ENCODE peak calls at places on chromosomes 11 and 22, in six cellular contexts. D is fibroblast of the aortic adventitia, Z is mucosa of descending colon, J is cardiac fibroblast, W is foreskin fibroblast, S is astrocyte of the spinal cord. C is an unnamed sample.

GRCh38 chr11:85627332-85627997 is at the start of gene DLG2:
- DNase-seq in J (peak; percentile 54), Z (no peak), W (peak; percentile 63), S (peak; percentile 35), D (peak; percentile 51), C (no peak)

GRCh38 chr11:122727101-122727929 is 71.8 kb downstream of the UBASH3B start:
- DNase-seq in D (no peak), S (no peak), Z (no peak), W (no peak), J (no peak), C (no peak)

GRCh38 chr11:36239636-36240035 is 49.6 kb downstream of the COMMD9 start:
- DNase-seq in J (no peak), W (no peak), S (no peak), Z (no peak), D (no peak), C (no peak)

GRCh38 chr11:121236115-121237001 is 56.2 kb upstream of the SC5D start:
- DNase-seq in W (no peak), S (peak; percentile 52), D (peak; percentile 15), Z (no peak), J (peak; percentile 40), C (no peak)

GRCh38 chr22:30007361-30007760 is 72.9 kb upstream of the HORMAD2 start:
- DNase-seq in J (no peak), D (no peak), S (no peak), Z (no peak), W (no peak), C (no peak)

GRCh38 chr11:30328676-30329075 is 5.8 kb downstream of the ARL14EP start:
- DNase-seq in J (peak; percentile 49), S (no peak), D (peak; percentile 17), W (no peak), Z (no peak), C (no peak)

GRCh38 chr11:110772863-110773262 is 60.6 kb upstream of the ARHGAP20 start:
- DNase-seq in S (no peak), D (no peak), W (no peak), J (no peak), Z (no peak), C (no peak)

GRCh38 chr22:30227438-30228228 is 18.9 kb downstream of the LIF start:
- DNase-seq in J (no peak), D (no peak), S (no peak), Z (no peak), W (no peak), C (no peak)

GRCh38 chr11:106917973-106918372 is 100.3 kb downstream of the GUCY1A2 start:
- DNase-seq in D (peak; percentile 20), J (peak; percentile 32), W (no peak), S (no peak), Z (no peak), C (no peak)

GRCh38 chr11:111934301-111934700 is 2.8 kb upstream of the DIXDC1 start:
- DNase-seq in W (no peak), D (no peak), Z (no peak), S (no peak), J (no peak), C (no peak)

GRCh38 chr22:46501701-46502100 is 35.7 kb downstream of the CELSR1 start:
- DNase-seq in J (peak; percentile 81), S (peak; percentile 83), W (peak; percentile 26), Z (no peak), D (peak; percentile 82), C (peak; percentile 64)

GRCh38 chr11:100536979-100537378 is 150.1 kb upstream of the ARHGAP42 start:
- DNase-seq in W (no peak), S (no peak), J (no peak), D (no peak), Z (no peak), C (no peak)

GRCh38 chr11:22331771-22332170 is 6.4 kb upstream of the SLC17A6 start:
- DNase-seq in Z (no peak), J (no peak), D (no peak), S (no peak), W (no peak), C (no peak)

GRCh38 chr11:128054323-128054910 is 532.9 kb downstream of the ETS1 start:
- DNase-seq in J (peak; percentile 68), D (peak; percentile 26), W (peak; percentile 72), Z (no peak), S (peak; percentile 30), C (no peak)

GRCh38 chr11:75140269-75141138 is 10.4 kb upstream of the SLCO2B1 start:
- DNase-seq in W (peak; percentile 11), J (peak; percentile 47), S (peak; percentile 14), D (peak; percentile 29), Z (peak; percentile 83), C (no peak)

GRCh38 chr11:7667460-7667859 is 5.8 kb downstream of the CYB5R2 start:
- DNase-seq in Z (no peak), W (no peak), D (peak; percentile 15), J (peak; percentile 22), S (peak; percentile 35), C (no peak)

GRCh38 chr11:112394304-112394703 is 133.6 kb upstream of the PLET1 start:
- DNase-seq in J (no peak), S (no peak), Z (no peak), W (no peak), D (no peak), C (no peak)

GRCh38 chr11:115287266-115287665 is 216.9 kb downstream of the CADM1 start:
- DNase-seq in Z (no peak), D (no peak), J (no peak), S (no peak), W (no peak), C (no peak)
- TF ChIP-seq CTCF in Z (no peak), D (no peak), J (no peak), S (no peak), W (no peak), C (no peak)

GRCh38 chr11:65573391-65574146 is 1.2 kb downstream of the FAM89B start:
- DNase-seq in W (no peak), J (no peak), D (no peak), Z (peak; percentile 66), S (no peak), C (no peak)
- TF ChIP-seq CTCF in W (no peak), J (no peak), D (no peak), Z (no peak), S (no peak), C (no peak)

DNA sequence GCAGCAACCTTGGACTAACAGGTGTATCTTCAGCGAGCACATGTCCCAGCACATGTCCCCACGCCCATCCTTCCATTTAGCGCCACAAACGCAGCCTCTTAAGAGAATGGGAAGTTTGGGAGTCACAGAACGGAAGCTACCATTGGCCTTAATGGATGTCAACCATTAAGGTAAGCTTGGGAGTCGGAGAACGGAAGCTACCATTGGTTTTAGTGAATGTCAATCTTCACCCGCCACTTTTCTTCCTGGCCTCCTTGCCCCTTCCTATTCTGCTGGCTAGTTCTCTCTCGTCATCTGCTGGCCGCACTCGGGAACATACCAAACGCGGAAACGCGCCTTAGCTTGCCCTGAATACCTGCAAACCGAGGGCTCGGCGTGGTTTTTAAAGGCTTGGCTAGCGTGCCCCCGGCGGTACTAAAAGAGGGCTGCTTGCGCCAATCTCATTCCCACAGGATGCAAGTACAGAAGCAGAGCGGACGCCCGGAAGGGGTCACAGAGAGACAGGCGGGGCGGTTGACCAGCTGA is 24.3 kb downstream of the GLYATL1 start:
- DNase-seq in J (peak; percentile 60), S (peak; percentile 69), Z (no peak), W (peak; percentile 22), D (peak; percentile 85), C (peak; percentile 50)
- TF ChIP-seq CTCF in J (peak; percentile 48), S (peak; percentile 50), Z (no peak), W (no peak), D (peak; percentile 67), C (peak; percentile 49)

GRCh38 chr11:103671143-103671651 is 365.2 kb upstream of the DDI1 start:
- DNase-seq in J (no peak), W (no peak), Z (no peak), S (no peak), D (no peak), C (no peak)
- TF ChIP-seq CTCF in J (peak; percentile 11), W (no peak), Z (no peak), S (peak; percentile 7), D (peak; percentile 30), C (peak; percentile 8)

GRCh38 chr11:88555018-88555828 is 217.7 kb upstream of the CTSC start:
- DNase-seq in D (peak; percentile 100), W (peak; percentile 98), Z (no peak), J (peak; percentile 99), S (peak; percentile 99), C (peak; percentile 100)

GRCh38 chr11:88555829-88556202 is 218.3 kb upstream of the CTSC start:
- DNase-seq in S (peak; percentile 71), W (no peak), J (peak; percentile 55), D (peak; percentile 90), Z (no peak), C (peak; percentile 77)

GRCh38 chr11:88553204-88553603 is 215.7 kb upstream of the CTSC start:
- DNase-seq in W (peak; percentile 56), J (peak; percentile 52), S (no peak), Z (no peak), D (peak; percentile 26), C (no peak)

GRCh38 chr11:88552377-88553029 is 215.0 kb upstream of the CTSC start:
- DNase-seq in D (peak; percentile 53), S (no peak), J (peak; percentile 73), Z (peak; percentile 61), W (peak; percentile 56), C (no peak)
- TF ChIP-seq CTCF in D (peak; percentile 69), S (peak; percentile 72), J (peak; percentile 84), Z (peak; percentile 39), W (peak; percentile 84), C (peak; percentile 59)

DNA sequence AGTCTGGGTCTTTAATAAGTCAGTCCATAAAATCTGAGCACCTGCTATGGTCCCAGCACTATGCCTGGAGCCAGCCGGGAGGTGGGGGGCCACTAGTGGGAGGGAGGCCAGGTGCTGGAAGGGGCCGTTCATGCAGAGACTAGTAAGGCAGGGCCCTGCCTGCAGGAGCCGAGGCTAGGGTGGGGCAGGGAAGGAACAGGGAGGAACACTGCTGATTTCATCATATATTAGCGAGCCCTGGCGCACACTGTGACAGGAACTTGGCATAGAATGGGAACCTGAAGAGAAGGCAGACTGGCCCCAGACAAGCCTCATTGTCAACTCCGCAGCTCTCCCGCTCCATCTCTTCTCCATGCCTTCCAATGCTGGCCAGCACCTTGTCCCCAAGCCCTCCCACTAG is 7.1 kb downstream of the VSIG10L2 start:
- DNase-seq in J (no peak), W (no peak), S (no peak), Z (peak; percentile 55), D (peak; percentile 67), C (no peak)
- TF ChIP-seq CTCF in J (no peak), W (no peak), S (no peak), Z (no peak), D (no peak), C (no peak)

DNA sequence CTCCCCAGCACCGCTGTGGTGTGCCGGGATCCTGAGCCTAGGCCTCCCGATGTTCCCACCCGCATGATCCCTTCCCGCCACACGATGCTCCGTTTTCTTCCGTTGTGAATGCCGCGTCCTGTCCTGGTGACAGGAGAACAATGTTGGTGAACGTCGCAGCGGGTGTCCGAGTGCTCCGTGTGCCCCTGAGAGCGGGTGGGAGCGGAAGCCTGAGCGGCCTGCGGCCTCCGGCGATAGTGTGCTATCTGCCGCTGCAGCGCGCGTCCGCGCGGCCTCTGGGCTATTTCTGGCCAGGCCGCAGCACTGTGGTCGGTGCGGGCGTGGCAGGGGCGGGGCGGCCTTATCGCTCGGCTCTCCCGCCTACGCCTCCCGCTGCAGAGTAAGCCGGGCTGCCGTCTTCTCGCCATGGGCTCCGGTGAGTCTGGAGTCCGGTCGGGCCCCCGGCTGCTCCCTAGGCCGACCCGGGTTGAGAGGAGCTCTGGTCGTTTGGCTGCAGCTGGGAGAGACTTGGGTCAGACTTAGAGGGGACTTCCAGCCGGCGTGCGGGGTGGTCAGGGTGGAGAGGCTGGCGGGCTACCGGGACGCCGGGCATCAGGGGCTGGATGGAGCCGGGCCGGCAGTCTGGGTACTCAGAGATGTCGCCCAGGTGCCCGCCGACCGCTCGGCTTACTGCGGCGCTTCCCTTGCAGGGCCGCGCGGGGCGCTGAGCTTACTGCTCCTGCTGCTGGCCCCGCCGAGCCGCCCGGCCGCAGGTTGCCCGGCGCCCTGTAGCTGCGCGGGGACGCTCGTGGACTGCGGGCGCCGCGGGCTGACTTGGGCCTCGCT is at the start of gene GP1BB:
- DNase-seq in Z (peak; percentile 63), J (no peak), W (no peak), D (no peak), S (peak; percentile 13), C (no peak)
- TF ChIP-seq CTCF in Z (no peak), J (no peak), W (no peak), D (no peak), S (no peak), C (peak; percentile 3)

C was measured in astrocyte of the cerebellum.